ENCODE peak calls at places on chromosomes 3 and 15, in ten cellular contexts. One of them, this sample, is unnamed.
A peak's percentile ranks its signal among the peaks of the same experiment; 100 is the strongest.

GRCh38 chr3:116306720-116307119 is 138.6 kb downstream of the LSAMP start:
- DNase-seq in NB4: no peak
- DNase-seq in GM10248: no peak
- DNase-seq in kidney epithelial cell: no peak
- DNase-seq in lower leg skin: no peak
- DNase-seq in GM23338: peak; percentile 44
- DNase-seq in WTC11: no peak
- DNase-seq in activated B cell treated with CpG ODN at 0.5 μM for 24 hours: no peak
- DNase-seq in SK-N-SH: no peak
- DNase-seq in stomach: no peak
- DNase-seq in this sample: no peak

GRCh38 chr3:134462236-134463059 is 23.3 kb downstream of the ANAPC13 start:
- DNase-seq in SK-N-SH: no peak
- DNase-seq in kidney epithelial cell: no peak
- DNase-seq in lower leg skin: no peak
- DNase-seq in WTC11: no peak
- DNase-seq in GM10248: no peak
- DNase-seq in NB4: no peak
- DNase-seq in GM23338: no peak
- DNase-seq in activated B cell treated with CpG ODN at 0.5 μM for 24 hours: no peak
- DNase-seq in stomach: no peak
- DNase-seq in this sample: no peak

GRCh38 chr3:11826628-11827265 is 19.9 kb downstream of the TAMM41 start:
- DNase-seq in GM23338: no peak
- DNase-seq in lower leg skin: no peak
- DNase-seq in stomach: no peak
- DNase-seq in GM10248: peak; percentile 24
- DNase-seq in WTC11: no peak
- DNase-seq in activated B cell treated with CpG ODN at 0.5 μM for 24 hours: no peak
- DNase-seq in kidney epithelial cell: peak; percentile 58
- DNase-seq in NB4: no peak
- DNase-seq in SK-N-SH: no peak
- DNase-seq in this sample: no peak

GRCh38 chr3:192879346-192880031 is 38.2 kb downstream of the MB21D2 start:
- DNase-seq in GM23338: peak; percentile 95
- DNase-seq in WTC11: peak; percentile 53
- DNase-seq in GM10248: no peak
- DNase-seq in activated B cell treated with CpG ODN at 0.5 μM for 24 hours: no peak
- DNase-seq in stomach: no peak
- DNase-seq in SK-N-SH: peak; percentile 24
- DNase-seq in lower leg skin: no peak
- DNase-seq in NB4: no peak
- DNase-seq in kidney epithelial cell: peak; percentile 97
- DNase-seq in this sample: no peak

GRCh38 chr3:21645121-21645897 is 105.7 kb downstream of the ZNF385D start:
- DNase-seq in NB4: no peak
- DNase-seq in GM23338: no peak
- DNase-seq in activated B cell treated with CpG ODN at 0.5 μM for 24 hours: no peak
- DNase-seq in kidney epithelial cell: no peak
- DNase-seq in SK-N-SH: peak; percentile 5
- DNase-seq in lower leg skin: no peak
- DNase-seq in GM10248: no peak
- DNase-seq in WTC11: no peak
- DNase-seq in stomach: peak; percentile 42
- DNase-seq in this sample: no peak

GRCh38 chr15:76245072-76245610 is 66.1 kb downstream of the ETFA start:
- DNase-seq in stomach: no peak
- DNase-seq in SK-N-SH: no peak
- DNase-seq in lower leg skin: no peak
- DNase-seq in WTC11: no peak
- DNase-seq in activated B cell treated with CpG ODN at 0.5 μM for 24 hours: no peak
- DNase-seq in NB4: no peak
- DNase-seq in GM23338: no peak
- DNase-seq in kidney epithelial cell: no peak
- DNase-seq in GM10248: no peak
- DNase-seq in this sample: no peak

GRCh38 chr15:39108021-39108420 is 472.9 kb upstream of the THBS1 start:
- DNase-seq in activated B cell treated with CpG ODN at 0.5 μM for 24 hours: no peak
- DNase-seq in WTC11: no peak
- DNase-seq in kidney epithelial cell: no peak
- DNase-seq in SK-N-SH: no peak
- DNase-seq in NB4: no peak
- DNase-seq in GM23338: no peak
- DNase-seq in lower leg skin: no peak
- DNase-seq in GM10248: no peak
- DNase-seq in stomach: no peak
- DNase-seq in this sample: no peak

GRCh38 chr3:52774901-52775864 is 2.2 kb upstream of the ITIH1 start:
- DNase-seq in SK-N-SH: peak; percentile 14
- DNase-seq in GM10248: no peak
- DNase-seq in GM23338: no peak
- DNase-seq in NB4: no peak
- DNase-seq in lower leg skin: peak; percentile 76
- DNase-seq in kidney epithelial cell: no peak
- DNase-seq in stomach: peak; percentile 45
- DNase-seq in activated B cell treated with CpG ODN at 0.5 μM for 24 hours: no peak
- DNase-seq in WTC11: no peak
- DNase-seq in this sample: peak; percentile 44

GRCh38 chr3:5006755-5007202 is 27.5 kb downstream of the BHLHE40 start:
- DNase-seq in activated B cell treated with CpG ODN at 0.5 μM for 24 hours: peak; percentile 58
- DNase-seq in WTC11: no peak
- DNase-seq in NB4: no peak
- DNase-seq in lower leg skin: peak; percentile 85
- DNase-seq in stomach: no peak
- DNase-seq in kidney epithelial cell: no peak
- DNase-seq in GM23338: no peak
- DNase-seq in SK-N-SH: no peak
- DNase-seq in GM10248: peak; percentile 84
- DNase-seq in this sample: no peak

GRCh38 chr3:130831716-130832400 is 62.0 kb upstream of the ATP2C1 start:
- DNase-seq in lower leg skin: no peak
- DNase-seq in GM10248: no peak
- DNase-seq in WTC11: peak; percentile 55
- DNase-seq in GM23338: no peak
- DNase-seq in activated B cell treated with CpG ODN at 0.5 μM for 24 hours: no peak
- DNase-seq in kidney epithelial cell: no peak
- DNase-seq in SK-N-SH: no peak
- DNase-seq in stomach: peak; percentile 53
- DNase-seq in NB4: no peak
- DNase-seq in this sample: no peak

GRCh38 chr15:82803793-82804574 is 1.9 kb downstream of the FSD2 start:
- DNase-seq in GM10248: no peak
- DNase-seq in GM23338: no peak
- DNase-seq in stomach: no peak
- DNase-seq in WTC11: no peak
- DNase-seq in kidney epithelial cell: no peak
- DNase-seq in lower leg skin: no peak
- DNase-seq in NB4: no peak
- DNase-seq in activated B cell treated with CpG ODN at 0.5 μM for 24 hours: no peak
- DNase-seq in SK-N-SH: no peak
- DNase-seq in this sample: no peak

GRCh38 chr3:124885466-124886167 is 1.5 kb downstream of the ITGB5 start:
- DNase-seq in activated B cell treated with CpG ODN at 0.5 μM for 24 hours: no peak
- DNase-seq in SK-N-SH: peak; percentile 23
- DNase-seq in kidney epithelial cell: no peak
- DNase-seq in lower leg skin: no peak
- DNase-seq in stomach: no peak
- DNase-seq in GM10248: no peak
- DNase-seq in NB4: no peak
- DNase-seq in WTC11: no peak
- DNase-seq in GM23338: peak; percentile 62
- DNase-seq in this sample: no peak

GRCh38 chr3:127444761-127445160 is 145.8 kb downstream of the TPRA1 start:
- DNase-seq in stomach: peak; percentile 14
- DNase-seq in GM23338: no peak
- DNase-seq in SK-N-SH: no peak
- DNase-seq in WTC11: no peak
- DNase-seq in lower leg skin: peak; percentile 57
- DNase-seq in activated B cell treated with CpG ODN at 0.5 μM for 24 hours: no peak
- DNase-seq in NB4: no peak
- DNase-seq in kidney epithelial cell: no peak
- DNase-seq in GM10248: no peak
- DNase-seq in this sample: peak; percentile 39

GRCh38 chr3:43892535-43892934 is 201.8 kb downstream of the ABHD5 start:
- DNase-seq in NB4: peak; percentile 16
- DNase-seq in activated B cell treated with CpG ODN at 0.5 μM for 24 hours: no peak
- DNase-seq in WTC11: no peak
- DNase-seq in GM10248: peak; percentile 65
- DNase-seq in kidney epithelial cell: no peak
- DNase-seq in lower leg skin: no peak
- DNase-seq in GM23338: no peak
- DNase-seq in SK-N-SH: no peak
- DNase-seq in stomach: no peak
- DNase-seq in this sample: no peak

GRCh38 chr3:43892061-43892460 is 201.3 kb downstream of the ABHD5 start:
- DNase-seq in NB4: no peak
- DNase-seq in SK-N-SH: no peak
- DNase-seq in activated B cell treated with CpG ODN at 0.5 μM for 24 hours: no peak
- DNase-seq in GM10248: no peak
- DNase-seq in lower leg skin: no peak
- DNase-seq in GM23338: no peak
- DNase-seq in kidney epithelial cell: no peak
- DNase-seq in WTC11: no peak
- DNase-seq in stomach: no peak
- DNase-seq in this sample: no peak

GRCh38 chr3:43893721-43894120 is 203.0 kb downstream of the ABHD5 start:
- DNase-seq in activated B cell treated with CpG ODN at 0.5 μM for 24 hours: no peak
- DNase-seq in NB4: no peak
- DNase-seq in SK-N-SH: no peak
- DNase-seq in GM10248: no peak
- DNase-seq in kidney epithelial cell: no peak
- DNase-seq in GM23338: no peak
- DNase-seq in stomach: no peak
- DNase-seq in WTC11: no peak
- DNase-seq in lower leg skin: no peak
- DNase-seq in this sample: no peak

GRCh38 chr3:43895573-43895972 is 204.8 kb downstream of the ABHD5 start:
- DNase-seq in SK-N-SH: no peak
- DNase-seq in GM10248: no peak
- DNase-seq in NB4: no peak
- DNase-seq in stomach: no peak
- DNase-seq in lower leg skin: no peak
- DNase-seq in WTC11: no peak
- DNase-seq in GM23338: no peak
- DNase-seq in kidney epithelial cell: no peak
- DNase-seq in activated B cell treated with CpG ODN at 0.5 μM for 24 hours: no peak
- DNase-seq in this sample: no peak

GRCh38 chr3:43894176-43895049 is 203.7 kb downstream of the ABHD5 start:
- DNase-seq in SK-N-SH: no peak
- DNase-seq in lower leg skin: no peak
- DNase-seq in WTC11: peak; percentile 75
- DNase-seq in stomach: peak; percentile 52
- DNase-seq in GM10248: peak; percentile 54
- DNase-seq in NB4: peak; percentile 10
- DNase-seq in activated B cell treated with CpG ODN at 0.5 μM for 24 hours: peak; percentile 43
- DNase-seq in GM23338: peak; percentile 85
- DNase-seq in kidney epithelial cell: no peak
- DNase-seq in this sample: peak; percentile 83
- TF ChIP-seq CTCF in SK-N-SH: no peak
- TF ChIP-seq CTCF in lower leg skin: no peak
- TF ChIP-seq CTCF in WTC11: no peak
- TF ChIP-seq CTCF in stomach: no peak
- TF ChIP-seq CTCF in GM10248: no peak
- TF ChIP-seq CTCF in NB4: no peak
- TF ChIP-seq CTCF in activated B cell treated with CpG ODN at 0.5 μM for 24 hours: no peak
- TF ChIP-seq CTCF in GM23338: peak; percentile 49
- TF ChIP-seq CTCF in kidney epithelial cell: peak; percentile 12
- TF ChIP-seq CTCF in this sample: peak; percentile 53

GRCh38 chr15:101540480-101541239 is 51.2 kb upstream of the PCSK6 start:
- DNase-seq in GM23338: no peak
- DNase-seq in kidney epithelial cell: no peak
- DNase-seq in activated B cell treated with CpG ODN at 0.5 μM for 24 hours: no peak
- DNase-seq in SK-N-SH: no peak
- DNase-seq in stomach: no peak
- DNase-seq in lower leg skin: peak; percentile 81
- DNase-seq in NB4: no peak
- DNase-seq in GM10248: no peak
- DNase-seq in WTC11: no peak
- DNase-seq in this sample: peak; percentile 62
- TF ChIP-seq CTCF in GM23338: peak; percentile 28
- TF ChIP-seq CTCF in kidney epithelial cell: no peak
- TF ChIP-seq CTCF in activated B cell treated with CpG ODN at 0.5 μM for 24 hours: no peak
- TF ChIP-seq CTCF in SK-N-SH: no peak
- TF ChIP-seq CTCF in stomach: no peak
- TF ChIP-seq CTCF in lower leg skin: no peak
- TF ChIP-seq CTCF in NB4: no peak
- TF ChIP-seq CTCF in GM10248: no peak
- TF ChIP-seq CTCF in WTC11: no peak
- TF ChIP-seq CTCF in this sample: no peak

GRCh38 chr3:72836409-72836808 is 11.8 kb downstream of the SHQ1 start:
- DNase-seq in lower leg skin: no peak
- DNase-seq in GM10248: no peak
- DNase-seq in WTC11: no peak
- DNase-seq in SK-N-SH: no peak
- DNase-seq in NB4: no peak
- DNase-seq in kidney epithelial cell: no peak
- DNase-seq in GM23338: no peak
- DNase-seq in activated B cell treated with CpG ODN at 0.5 μM for 24 hours: no peak
- DNase-seq in stomach: no peak
- DNase-seq in this sample: no peak

GRCh38 chr3:72839057-72839456 is 9.2 kb downstream of the SHQ1 start:
- DNase-seq in NB4: no peak
- DNase-seq in WTC11: no peak
- DNase-seq in kidney epithelial cell: no peak
- DNase-seq in lower leg skin: no peak
- DNase-seq in GM23338: no peak
- DNase-seq in GM10248: no peak
- DNase-seq in stomach: no peak
- DNase-seq in activated B cell treated with CpG ODN at 0.5 μM for 24 hours: no peak
- DNase-seq in SK-N-SH: no peak
- DNase-seq in this sample: no peak

DNA sequence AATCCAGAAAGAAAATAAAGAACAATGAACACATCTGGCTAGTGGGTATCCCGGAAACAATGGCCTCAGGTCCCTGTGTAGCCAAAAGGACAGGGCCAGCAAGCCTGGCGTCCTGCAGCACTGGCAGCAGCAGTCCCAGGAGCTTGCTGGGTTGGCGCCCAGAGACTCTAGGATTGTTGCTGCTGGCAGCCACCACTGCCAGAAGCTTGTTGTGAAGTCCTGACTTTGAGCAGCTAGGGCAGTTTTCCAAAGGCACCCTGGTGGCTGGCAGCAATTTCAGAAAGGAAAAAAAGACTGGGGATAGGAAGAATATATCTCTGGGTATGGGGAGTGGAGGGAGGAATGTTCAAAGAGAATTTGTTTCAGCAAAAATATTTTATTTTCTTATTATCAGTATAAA is 11.3 kb downstream of the SHQ1 start:
- DNase-seq in stomach: peak; percentile 90
- DNase-seq in GM23338: no peak
- DNase-seq in lower leg skin: peak; percentile 88
- DNase-seq in activated B cell treated with CpG ODN at 0.5 μM for 24 hours: no peak
- DNase-seq in SK-N-SH: no peak
- DNase-seq in GM10248: no peak
- DNase-seq in kidney epithelial cell: no peak
- DNase-seq in NB4: no peak
- DNase-seq in WTC11: no peak
- DNase-seq in this sample: no peak
- TF ChIP-seq CTCF in stomach: no peak
- TF ChIP-seq CTCF in GM23338: no peak
- TF ChIP-seq CTCF in lower leg skin: no peak
- TF ChIP-seq CTCF in activated B cell treated with CpG ODN at 0.5 μM for 24 hours: no peak
- TF ChIP-seq CTCF in SK-N-SH: no peak
- TF ChIP-seq CTCF in GM10248: no peak
- TF ChIP-seq CTCF in kidney epithelial cell: no peak
- TF ChIP-seq CTCF in NB4: no peak
- TF ChIP-seq CTCF in WTC11: no peak
- TF ChIP-seq CTCF in this sample: no peak

GRCh38 chr3:57555738-57556458 is at the start of gene PDE12:
- DNase-seq in GM10248: peak; percentile 88
- DNase-seq in SK-N-SH: peak; percentile 88
- DNase-seq in stomach: peak; percentile 86
- DNase-seq in GM23338: peak; percentile 93
- DNase-seq in NB4: peak; percentile 92
- DNase-seq in WTC11: peak; percentile 81
- DNase-seq in lower leg skin: peak; percentile 96
- DNase-seq in activated B cell treated with CpG ODN at 0.5 μM for 24 hours: peak; percentile 77
- DNase-seq in kidney epithelial cell: peak; percentile 57
- DNase-seq in this sample: peak; percentile 82
- TF ChIP-seq CTCF in GM10248: no peak
- TF ChIP-seq CTCF in SK-N-SH: no peak
- TF ChIP-seq CTCF in stomach: no peak
- TF ChIP-seq CTCF in GM23338: no peak
- TF ChIP-seq CTCF in NB4: no peak
- TF ChIP-seq CTCF in WTC11: no peak
- TF ChIP-seq CTCF in lower leg skin: no peak
- TF ChIP-seq CTCF in activated B cell treated with CpG ODN at 0.5 μM for 24 hours: no peak
- TF ChIP-seq CTCF in kidney epithelial cell: no peak
- TF ChIP-seq CTCF in this sample: no peak